ENCODE peak calls at places on chromosomes 5 and 9, in six cellular contexts. One of them, this sample, is unnamed.

GRCh38 chr5:93632327-93632726 is 49.3 kb downstream of the NR2F1 start:
- DNase-seq in neural progenitor cell: no peak
- DNase-seq in GM13977: no peak
- DNase-seq in thyroid gland: no peak
- DNase-seq in GM12878: no peak
- DNase-seq in lower leg skin: no peak
- DNase-seq in this sample: no peak

GRCh38 chr5:56580864-56581263 is 234.5 kb upstream of the MAP3K1 start:
- DNase-seq in neural progenitor cell: no peak
- DNase-seq in GM13977: no peak
- DNase-seq in thyroid gland: no peak
- DNase-seq in GM12878: no peak
- DNase-seq in lower leg skin: no peak
- DNase-seq in this sample: no peak

GRCh38 chr9:124780757-124781151 is 3.8 kb downstream of the OLFML2A start:
- DNase-seq in neural progenitor cell: no peak
- DNase-seq in GM13977: peak; percentile 14
- DNase-seq in thyroid gland: no peak
- DNase-seq in GM12878: no peak
- DNase-seq in lower leg skin: peak; percentile 64
- DNase-seq in this sample: no peak

GRCh38 chr5:150638488-150639316 is 1.8 kb upstream of the SYNPO start:
- DNase-seq in neural progenitor cell: no peak
- DNase-seq in GM13977: no peak
- DNase-seq in thyroid gland: no peak
- DNase-seq in GM12878: no peak
- DNase-seq in lower leg skin: no peak
- DNase-seq in this sample: no peak

GRCh38 chr9:93468763-93469456 is 15.5 kb upstream of the FAM120AOS start:
- DNase-seq in neural progenitor cell: peak; percentile 29
- DNase-seq in GM13977: no peak
- DNase-seq in thyroid gland: no peak
- DNase-seq in GM12878: no peak
- DNase-seq in lower leg skin: no peak
- DNase-seq in this sample: no peak

GRCh38 chr5:138873096-138873885 is 1.8 kb downstream of the LRRTM2 start:
- DNase-seq in neural progenitor cell: no peak
- DNase-seq in GM13977: no peak
- DNase-seq in thyroid gland: no peak
- DNase-seq in GM12878: no peak
- DNase-seq in lower leg skin: no peak
- DNase-seq in this sample: no peak

GRCh38 chr5:139711067-139711851 is 63.1 kb downstream of the CXXC5 start:
- DNase-seq in neural progenitor cell: peak; percentile 86
- DNase-seq in GM13977: peak; percentile 75
- DNase-seq in thyroid gland: peak; percentile 66
- DNase-seq in GM12878: no peak
- DNase-seq in lower leg skin: no peak
- DNase-seq in this sample: no peak

GRCh38 chr5:27241564-27242257 is 203.3 kb upstream of the CDH9 start:
- DNase-seq in neural progenitor cell: no peak
- DNase-seq in GM13977: no peak
- DNase-seq in thyroid gland: no peak
- DNase-seq in GM12878: no peak
- DNase-seq in lower leg skin: no peak
- DNase-seq in this sample: no peak

GRCh38 chr9:114291064-114291474 is 31.8 kb upstream of the ORM1 start:
- DNase-seq in neural progenitor cell: peak; percentile 76
- DNase-seq in GM13977: peak; percentile 76
- DNase-seq in thyroid gland: peak; percentile 63
- DNase-seq in GM12878: no peak
- DNase-seq in lower leg skin: peak; percentile 95
- DNase-seq in this sample: peak; percentile 77

GRCh38 chr5:139664273-139664693 is 16.1 kb downstream of the CXXC5 start:
- DNase-seq in neural progenitor cell: no peak
- DNase-seq in GM13977: peak; percentile 87
- DNase-seq in thyroid gland: no peak
- DNase-seq in GM12878: peak; percentile 80
- DNase-seq in lower leg skin: peak; percentile 91
- DNase-seq in this sample: peak; percentile 92

GRCh38 chr5:132751444-132751843 is 4.2 kb downstream of the CCNI2 start:
- DNase-seq in neural progenitor cell: no peak
- DNase-seq in GM13977: peak; percentile 86
- DNase-seq in thyroid gland: no peak
- DNase-seq in GM12878: peak; percentile 64
- DNase-seq in lower leg skin: no peak
- DNase-seq in this sample: no peak

GRCh38 chr5:73119492-73120157 is 750 bp upstream of the TMEM171 start:
- DNase-seq in neural progenitor cell: peak; percentile 38
- DNase-seq in GM13977: no peak
- DNase-seq in thyroid gland: peak; percentile 97
- DNase-seq in GM12878: no peak
- DNase-seq in lower leg skin: no peak
- DNase-seq in this sample: no peak

GRCh38 chr5:133996683-133997252 is 8.0 kb downstream of the VDAC1 start:
- DNase-seq in neural progenitor cell: peak; percentile 52
- DNase-seq in GM13977: no peak
- DNase-seq in thyroid gland: no peak
- DNase-seq in GM12878: no peak
- DNase-seq in lower leg skin: peak; percentile 37
- DNase-seq in this sample: no peak
- TF ChIP-seq CTCF in neural progenitor cell: peak; percentile 81
- TF ChIP-seq CTCF in GM13977: peak; percentile 70
- TF ChIP-seq CTCF in thyroid gland: peak; percentile 14
- TF ChIP-seq CTCF in GM12878: peak; percentile 67
- TF ChIP-seq CTCF in lower leg skin: no peak
- TF ChIP-seq CTCF in this sample: peak; percentile 43

GRCh38 chr5:10304932-10305331 is 2.8 kb downstream of the CMBL start:
- DNase-seq in neural progenitor cell: no peak
- DNase-seq in GM13977: no peak
- DNase-seq in thyroid gland: no peak
- DNase-seq in GM12878: no peak
- DNase-seq in lower leg skin: no peak
- DNase-seq in this sample: no peak
- TF ChIP-seq CTCF in neural progenitor cell: no peak
- TF ChIP-seq CTCF in GM13977: no peak
- TF ChIP-seq CTCF in thyroid gland: no peak
- TF ChIP-seq CTCF in GM12878: peak; percentile 4
- TF ChIP-seq CTCF in lower leg skin: no peak
- TF ChIP-seq CTCF in this sample: no peak

DNA sequence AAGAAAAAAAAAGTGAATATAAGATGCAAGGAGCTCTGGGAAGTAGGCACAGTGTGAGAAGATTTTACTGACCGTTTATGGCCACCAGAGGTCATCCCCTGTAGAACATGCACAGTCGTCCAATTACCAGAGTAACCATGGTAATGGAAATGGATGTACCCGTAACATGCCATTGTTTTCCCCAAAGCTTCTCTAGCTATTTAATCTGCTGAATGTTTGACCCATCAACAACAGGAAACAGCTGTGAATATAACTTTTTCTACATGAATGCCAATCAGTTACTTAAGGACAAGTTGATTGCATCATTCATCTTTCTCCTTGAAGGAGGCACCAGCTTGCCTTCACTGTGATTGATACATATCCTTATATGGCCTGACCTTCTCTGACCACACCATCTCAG is 1967.0 kb upstream of the CDH9 start:
- DNase-seq in neural progenitor cell: peak; percentile 29
- DNase-seq in GM13977: no peak
- DNase-seq in thyroid gland: no peak
- DNase-seq in GM12878: no peak
- DNase-seq in lower leg skin: no peak
- DNase-seq in this sample: no peak
- TF ChIP-seq CTCF in neural progenitor cell: peak; percentile 52
- TF ChIP-seq CTCF in GM13977: no peak
- TF ChIP-seq CTCF in thyroid gland: no peak
- TF ChIP-seq CTCF in GM12878: no peak
- TF ChIP-seq CTCF in lower leg skin: no peak
- TF ChIP-seq CTCF in this sample: no peak

DNA sequence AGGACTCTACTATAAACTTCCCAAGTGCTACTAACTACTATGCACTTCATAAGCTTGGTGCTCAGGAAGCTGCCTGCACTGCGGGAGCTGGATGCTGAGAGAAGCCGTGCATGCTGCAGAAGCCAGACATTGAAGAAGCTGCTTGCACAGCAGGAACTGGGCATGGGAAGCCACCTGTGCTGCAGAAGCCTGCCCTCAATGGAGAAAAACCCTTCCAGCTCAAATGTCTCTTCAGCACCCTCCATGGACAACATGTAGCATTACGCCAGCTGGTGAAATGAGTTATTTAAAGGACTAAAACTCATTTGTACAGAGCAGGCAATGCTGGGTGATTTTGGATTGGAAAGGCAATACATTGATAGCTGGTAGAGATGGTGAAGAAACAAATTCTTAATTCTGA is 247.2 kb downstream of the KIF4B start:
- DNase-seq in neural progenitor cell: peak; percentile 70
- DNase-seq in GM13977: peak; percentile 23
- DNase-seq in thyroid gland: no peak
- DNase-seq in GM12878: no peak
- DNase-seq in lower leg skin: no peak
- DNase-seq in this sample: no peak
- TF ChIP-seq CTCF in neural progenitor cell: peak; percentile 56
- TF ChIP-seq CTCF in GM13977: peak; percentile 14
- TF ChIP-seq CTCF in thyroid gland: no peak
- TF ChIP-seq CTCF in GM12878: no peak
- TF ChIP-seq CTCF in lower leg skin: no peak
- TF ChIP-seq CTCF in this sample: no peak

This sample was measured in lower lobe of right lung.